ENCODE peak calls at places on chromosomes 4 and X, in nine cellular contexts. Y, V, O, F, X, G, S, Q and E are unnamed samples.

GRCh38 chr4:73617256-73617655 is 3.0 kb downstream of the RASSF6 start:
- DNase-seq in Y (no peak), V (no peak), O (no peak), F (no peak), X (no peak), G (no peak), S (no peak), Q (no peak), E (no peak)

GRCh38 chr4:145130788-145131398 is 32.8 kb downstream of the ABCE1 start:
- DNase-seq in Y (no peak), V (peak; percentile 19), O (no peak), F (no peak), X (no peak), G (peak; percentile 93), S (no peak), Q (no peak), E (no peak)

GRCh38 chr4:67725981-67726380 is 25.0 kb upstream of the UBA6 start:
- DNase-seq in Y (no peak), V (no peak), O (no peak), F (peak; percentile 80), X (no peak), G (peak; percentile 90), S (no peak), Q (no peak), E (no peak)

GRCh38 chr4:102217775-102218174 is 127.5 kb downstream of the SLC39A8 start:
- DNase-seq in Y (no peak), V (no peak), O (no peak), F (no peak), X (no peak), G (peak; percentile 1), S (no peak), Q (no peak), E (no peak)

GRCh38 chrX:68912113-68912980 is 83.5 kb downstream of the EFNB1 start:
- DNase-seq in Y (peak; percentile 39), V (no peak), O (no peak), F (no peak), X (no peak), G (no peak), S (no peak), Q (no peak), E (no peak)

GRCh38 chrX:21509912-21510311 is 135.7 kb downstream of the CNKSR2 start:
- DNase-seq in Y (no peak), V (no peak), O (no peak), F (no peak), X (no peak), G (peak; percentile 18), S (no peak), Q (no peak), E (no peak)

GRCh38 chr4:188016754-188017153 is 21.2 kb downstream of the ZFP42 start:
- DNase-seq in Y (no peak), V (no peak), O (no peak), F (no peak), X (no peak), G (no peak), S (no peak), Q (no peak), E (no peak)

GRCh38 chrX:30906726-30907125 is 17.7 kb upstream of the TAB3 start:
- DNase-seq in Y (no peak), V (no peak), O (no peak), F (no peak), X (no peak), G (peak; percentile 61), S (no peak), Q (no peak), E (no peak)

GRCh38 chr4:24858550-24858949 is 54.3 kb downstream of the CCDC149 start:
- DNase-seq in Y (peak; percentile 14), V (no peak), O (no peak), F (no peak), X (no peak), G (no peak), S (no peak), Q (no peak), E (no peak)

GRCh38 chr4:183561905-183562304 is 57.0 kb downstream of the ING2 start:
- DNase-seq in Y (no peak), V (no peak), O (no peak), F (no peak), X (no peak), G (no peak), S (no peak), Q (no peak), E (no peak)

GRCh38 chr4:77800483-77801259 is 18.5 kb downstream of the CNOT6L start:
- DNase-seq in Y (no peak), V (no peak), O (no peak), F (no peak), X (no peak), G (peak; percentile 44), S (no peak), Q (no peak), E (no peak)

GRCh38 chr4:162409048-162409447 is 245.2 kb upstream of the FSTL5 start:
- DNase-seq in Y (no peak), V (no peak), O (no peak), F (no peak), X (no peak), G (no peak), S (no peak), Q (no peak), E (no peak)

GRCh38 chr4:54723220-54723619 is 65.5 kb downstream of the KIT start:
- DNase-seq in Y (peak; percentile 17), V (no peak), O (no peak), F (no peak), X (no peak), G (no peak), S (no peak), Q (no peak), E (no peak)

GRCh38 chr4:125388653-125389052 is 73.9 kb downstream of the FAT4 start:
- DNase-seq in Y (no peak), V (no peak), O (no peak), F (no peak), X (no peak), G (peak; percentile 72), S (no peak), Q (no peak), E (no peak)

GRCh38 chr4:166078956-166079355 is 205.9 kb downstream of the TLL1 start:
- DNase-seq in Y (peak; percentile 51), V (no peak), O (no peak), F (no peak), X (no peak), G (peak; percentile 1), S (no peak), Q (no peak), E (no peak)

GRCh38 chr4:71095141-71095939 is 101.9 kb downstream of the DCK start:
- DNase-seq in Y (no peak), V (no peak), O (no peak), F (no peak), X (no peak), G (no peak), S (no peak), Q (no peak), E (no peak)

GRCh38 chrX:154046262-154046771 is 26.6 kb upstream of the IRAK1 start:
- DNase-seq in Y (no peak), V (no peak), O (no peak), F (no peak), X (no peak), G (peak; percentile 83), S (peak; percentile 62), Q (no peak), E (peak; percentile 60)

GRCh38 chr4:121801715-121802075 is 572 bp downstream of the EXOSC9 start:
- DNase-seq in Y (no peak), V (no peak), O (no peak), F (no peak), X (no peak), G (no peak), S (no peak), Q (no peak), E (no peak)

GRCh38 chr4:142683997-142684396 is 162.1 kb downstream of the INPP4B start:
- DNase-seq in Y (no peak), V (no peak), O (no peak), F (no peak), X (no peak), G (no peak), S (no peak), Q (no peak), E (no peak)

GRCh38 chr4:7120341-7120740 is 52.5 kb upstream of the GRPEL1 start:
- DNase-seq in Y (no peak), V (no peak), O (no peak), F (no peak), X (no peak), G (peak; percentile 32), S (no peak), Q (no peak), E (no peak)

GRCh38 chr4:37936889-37937498 is 23.2 kb upstream of the PTTG2 start:
- DNase-seq in Y (no peak), V (no peak), O (no peak), F (no peak), X (no peak), G (no peak), S (no peak), Q (no peak), E (peak; percentile 74)

GRCh38 chrX:119763836-119764387 is 5.5 kb downstream of the SOWAHD start:
- DNase-seq in Y (no peak), V (peak; percentile 49), O (no peak), F (no peak), X (no peak), G (no peak), S (no peak), Q (no peak), E (no peak)

GRCh38 chr4:113404846-113405245 is 355.4 kb downstream of the ANK2 start:
- DNase-seq in Y (no peak), V (no peak), O (no peak), F (no peak), X (no peak), G (no peak), S (no peak), Q (no peak), E (no peak)

GRCh38 chr4:168498259-168498658 is 1.4 kb downstream of the PALLD start:
- DNase-seq in Y (peak; percentile 56), V (no peak), O (no peak), F (no peak), X (no peak), G (no peak), S (no peak), Q (no peak), E (no peak)

GRCh38 chrX:10119399-10119990 is 37.3 kb upstream of the CLCN4 start:
- DNase-seq in Y (peak; percentile 91), V (peak; percentile 94), O (peak; percentile 44), F (peak; percentile 39), X (peak; percentile 60), G (peak; percentile 70), S (peak; percentile 88), Q (no peak), E (no peak)

GRCh38 chr4:111806331-111806730 is 338.9 kb upstream of the FAM241A start:
- DNase-seq in Y (peak; percentile 51), V (no peak), O (no peak), F (no peak), X (no peak), G (peak; percentile 3), S (no peak), Q (no peak), E (no peak)

GRCh38 chr4:138958519-138958918 is 57.1 kb upstream of the NOCT start:
- DNase-seq in Y (no peak), V (peak; percentile 80), O (no peak), F (no peak), X (no peak), G (no peak), S (no peak), Q (no peak), E (no peak)

GRCh38 chrX:154019633-154020499 is at the start of gene IRAK1:
- DNase-seq in Y (peak; percentile 51), V (peak; percentile 64), O (peak; percentile 48), F (no peak), X (no peak), G (peak; percentile 83), S (no peak), Q (peak; percentile 86), E (peak; percentile 75)

GRCh38 chr4:159551268-159551667 is 448.4 kb downstream of the RAPGEF2 start:
- DNase-seq in Y (no peak), V (no peak), O (no peak), F (no peak), X (no peak), G (peak; percentile 16), S (no peak), Q (no peak), E (no peak)

GRCh38 chrX:10208953-10209352 is 52.2 kb downstream of the CLCN4 start:
- DNase-seq in Y (no peak), V (no peak), O (no peak), F (no peak), X (no peak), G (no peak), S (no peak), Q (no peak), E (no peak)

GRCh38 chr4:123995939-123996338 is 599.3 kb downstream of the SPRY1 start:
- DNase-seq in Y (no peak), V (no peak), O (no peak), F (peak; percentile 40), X (no peak), G (peak; percentile 89), S (no peak), Q (no peak), E (no peak)